ENCODE peak calls at places on chromosomes 4 and X, in eight cellular contexts. X is NB4, Y is Peyer's patch, H is OCI-LY7, N is fibroblast of lung, F is IMR-90, C is H1, I is dorsolateral prefrontal cortex. L is an unnamed sample.

GRCh38 chrX:72532371-72532770 is 40.3 kb downstream of the HDAC8 start:
- DNase-seq in N (no peak), H (no peak), I (no peak), C (no peak), X (no peak), F (peak), Y (no peak), L (no peak)

GRCh38 chr4:12875640-12876243 is 608.4 kb downstream of the RAB28 start:
- DNase-seq in C (no peak), I (no peak), H (no peak), F (no peak), Y (no peak), X (no peak), N (no peak), L (no peak)

GRCh38 chr4:13615162-13615561 is 12.4 kb downstream of the BOD1L1 start:
- DNase-seq in H (peak), N (no peak), C (no peak), F (no peak), I (no peak), Y (no peak), X (peak), L (no peak)

GRCh38 chrX:18938710-18939109 is 45.2 kb downstream of the PHKA2 start:
- DNase-seq in X (no peak), N (peak), Y (no peak), F (peak), H (no peak), C (no peak), I (no peak), L (peak)

GRCh38 chrX:137568741-137569469 is 3.0 kb downstream of the ZIC3 start:
- DNase-seq in X (no peak), F (no peak), H (no peak), I (no peak), N (no peak), C (no peak), Y (no peak), L (no peak)

GRCh38 chr4:108292229-108292628 is 123.5 kb upstream of the LEF1 start:
- DNase-seq in N (peak), F (no peak), C (no peak), X (no peak), Y (no peak), H (no peak), I (no peak), L (no peak)

GRCh38 chr4:67744561-67745283 is 9.5 kb downstream of the GNRHR start:
- DNase-seq in C (no peak), Y (no peak), H (no peak), F (peak), X (no peak), I (no peak), N (peak), L (no peak)

GRCh38 chrX:111868726-111869638 is 7.0 kb upstream of the TRPC5OS start:
- DNase-seq in X (no peak), H (peak), I (no peak), N (peak), Y (no peak), F (peak), C (no peak), L (no peak)

GRCh38 chrX:118437283-118437682 is 58.3 kb upstream of the DOCK11 start:
- DNase-seq in I (no peak), H (no peak), X (no peak), F (no peak), C (no peak), N (no peak), Y (no peak), L (no peak)

GRCh38 chr4:55438314-55438713 is 42.6 kb downstream of the TMEM165 start:
- DNase-seq in H (no peak), F (no peak), C (no peak), Y (no peak), I (no peak), X (no peak), N (no peak), L (no peak)

GRCh38 chr4:55437356-55437796 is 41.6 kb downstream of the TMEM165 start:
- DNase-seq in X (no peak), F (peak), Y (peak), N (peak), I (no peak), H (no peak), C (no peak), L (peak)

GRCh38 chr4:55431710-55432336 is 36.1 kb downstream of the TMEM165 start:
- DNase-seq in C (no peak), I (no peak), Y (no peak), X (no peak), N (no peak), H (no peak), F (no peak), L (no peak)

GRCh38 chr4:55437823-55438222 is 42.1 kb downstream of the TMEM165 start:
- DNase-seq in C (no peak), I (no peak), H (no peak), F (no peak), N (no peak), Y (no peak), X (no peak), L (no peak)

DNA sequence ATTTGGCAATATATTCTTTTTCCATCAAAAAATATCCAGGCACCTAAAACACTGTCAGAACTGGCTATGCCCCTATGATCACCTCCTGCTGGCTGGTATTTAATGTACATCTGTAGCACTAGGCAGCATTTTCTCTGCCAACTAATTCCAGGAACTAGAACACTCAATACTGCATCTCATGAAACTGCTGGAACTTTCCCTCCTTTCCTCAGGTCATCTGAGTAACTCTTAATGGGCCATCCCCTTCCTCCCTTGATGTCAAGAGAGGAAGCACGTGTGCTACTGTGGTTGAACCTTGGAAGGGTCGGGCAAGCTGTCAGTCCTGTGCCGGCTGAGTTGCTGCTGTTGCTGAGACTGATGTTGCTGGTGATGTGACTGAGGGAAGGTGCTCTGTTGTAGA is 39.4 kb downstream of the TMEM165 start:
- DNase-seq in C (no peak), N (peak), H (no peak), F (peak), X (no peak), Y (peak), I (no peak), L (no peak)
- TF ChIP-seq CTCF in C (no peak), N (peak), H (no peak), F (peak), X (no peak), Y (peak), I (no peak), L (peak)

GRCh38 chr4:48127882-48128394 is 6.1 kb downstream of the TXK start:
- DNase-seq in X (peak), Y (peak), I (no peak), F (peak), N (peak), C (peak), H (peak), L (peak)

GRCh38 chr4:48130100-48130499 is 4.0 kb downstream of the TXK start:
- DNase-seq in C (no peak), Y (no peak), I (no peak), X (no peak), N (no peak), F (no peak), H (no peak), L (no peak)

GRCh38 chr4:48133668-48134444 is at the start of gene TXK:
- DNase-seq in N (peak), C (no peak), X (no peak), Y (no peak), H (no peak), F (peak), I (no peak), L (no peak)

GRCh38 chr4:48129307-48130014 is 4.6 kb downstream of the TXK start:
- DNase-seq in C (no peak), N (no peak), Y (peak), F (no peak), H (no peak), X (peak), I (no peak), L (no peak)

GRCh38 chr4:48131736-48132135 is 2.3 kb downstream of the TXK start:
- DNase-seq in I (no peak), F (no peak), Y (no peak), C (no peak), N (no peak), H (no peak), X (no peak), L (no peak)
- H3K4me3 ChIP-seq in I (no peak), F (no peak), Y (peak), C (no peak), N (no peak), H (no peak), X (no peak), L (no peak)

GRCh38 chrX:151397741-151398070 is 700 bp downstream of the VMA21 start:
- DNase-seq in I (no peak), C (no peak), F (no peak), H (peak), Y (no peak), N (peak), X (no peak), L (no peak)

GRCh38 chrX:151396827-151397740 is at the start of gene VMA21:
- DNase-seq in N (peak), Y (peak), I (peak), H (peak), C (peak), F (peak), X (peak), L (peak)

GRCh38 chrX:151398346-151398745 is 1.3 kb downstream of the VMA21 start:
- DNase-seq in N (no peak), H (peak), I (no peak), X (peak), C (no peak), Y (no peak), F (no peak), L (no peak)

DNA sequence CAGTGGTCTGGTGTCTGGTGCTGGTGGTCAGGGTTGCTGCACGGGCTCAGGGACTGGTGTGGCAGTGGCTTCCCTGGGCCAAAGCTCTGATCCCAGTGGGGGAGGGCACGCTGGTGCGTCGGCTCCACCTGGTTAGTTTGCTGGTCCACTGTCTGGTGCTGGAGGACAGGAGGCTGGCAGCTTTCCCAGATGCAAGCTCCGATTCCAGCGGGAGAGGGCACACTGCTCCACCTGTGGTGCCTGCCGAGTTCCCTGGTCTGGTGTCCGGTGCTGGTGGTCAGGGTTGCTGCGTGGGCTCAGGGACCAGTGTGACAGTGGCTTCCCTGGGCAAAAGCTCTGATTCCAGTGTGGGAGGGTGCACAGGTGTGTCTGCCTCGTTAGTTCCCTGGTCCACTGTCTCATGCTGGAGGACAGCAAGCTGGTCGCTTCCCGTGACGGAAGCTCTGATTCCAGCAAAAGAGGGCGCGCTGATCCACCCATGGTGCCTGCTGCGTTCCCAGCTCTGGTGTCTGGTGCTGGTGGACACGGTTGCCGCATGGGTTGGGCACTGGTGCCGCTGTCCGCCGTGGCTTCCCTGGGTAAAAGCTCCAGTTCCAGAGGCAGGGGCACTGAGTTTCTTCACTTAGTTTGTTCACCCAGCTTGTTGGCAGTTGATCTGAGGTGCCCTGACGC is 5.8 kb downstream of the VMA21 start:
- DNase-seq in H (no peak), F (no peak), C (no peak), X (no peak), N (no peak), I (no peak), Y (no peak), L (no peak)
- TF ChIP-seq CTCF in H (no peak), F (no peak), C (no peak), X (no peak), N (no peak), I (no peak), Y (no peak), L (no peak)

GRCh38 chrX:2498781-2499302 is 1.9 kb downstream of the DHRSX start:
- DNase-seq in X (peak), H (peak), I (no peak), N (peak), C (no peak), F (peak), Y (no peak), L (no peak)
- H3K4me3 ChIP-seq in X (peak), H (peak), I (peak), N (peak), C (peak), F (peak), Y (no peak), L (peak)

GRCh38 chrX:99795495-99795894 is 614.6 kb downstream of the PCDH19 start:
- DNase-seq in Y (no peak), I (no peak), N (no peak), C (no peak), X (peak), H (no peak), F (no peak), L (no peak)
- TF ChIP-seq CTCF in Y (no peak), I (no peak), N (no peak), C (no peak), X (peak), H (peak), F (no peak), L (no peak)

DNA sequence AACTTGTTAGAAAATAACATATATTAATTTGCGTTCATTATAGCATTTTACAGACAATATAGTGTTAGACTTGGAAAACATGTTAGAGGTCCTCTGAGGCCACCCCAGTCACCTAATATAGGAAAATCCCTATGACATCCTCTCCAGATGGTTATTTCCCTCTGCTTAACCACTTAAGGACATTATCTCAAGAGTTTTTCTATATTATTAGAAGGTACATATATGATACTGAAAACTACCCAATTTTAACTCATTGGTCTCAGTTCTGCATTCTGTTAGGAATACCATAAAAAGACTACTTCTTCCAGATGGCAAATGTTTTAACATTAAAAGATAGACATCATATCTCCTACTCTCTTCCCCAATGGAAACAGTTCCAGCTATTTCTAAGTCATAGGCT is 21.4 kb downstream of the PTPN13 start:
- DNase-seq in N (no peak), F (no peak), I (no peak), H (no peak), C (no peak), Y (no peak), X (no peak), L (no peak)
- H3K4me3 ChIP-seq in N (no peak), F (no peak), I (no peak), H (no peak), C (no peak), Y (no peak), X (no peak), L (no peak)

GRCh38 chrX:130173190-130173895 is 1.6 kb downstream of the RAB33A start:
- DNase-seq in F (peak), C (no peak), N (peak), H (peak), Y (peak), X (peak), I (no peak), L (peak)
- TF ChIP-seq CTCF in F (no peak), C (no peak), N (no peak), H (no peak), Y (no peak), X (no peak), I (no peak), L (no peak)

GRCh38 chr4:57102050-57102564 is 8.1 kb downstream of the IGFBP7 start:
- DNase-seq in X (no peak), F (peak), H (no peak), C (no peak), Y (peak), I (no peak), N (peak), L (peak)
- H3K4me3 ChIP-seq in X (no peak), F (no peak), H (no peak), C (no peak), Y (no peak), I (no peak), N (no peak), L (no peak)

L was measured in retinal pigment epithelial cell.